ENCODE peak calls at places on chromosome 5, in four cellular contexts. E is AG08396, H is caudate nucleus, Q is NCI-H2081. T is an unnamed sample.

GRCh38 chr5:151041577-151042268 is 21.3 kb downstream of the GPX3 start:
- DNase-seq in E (no peak), H (no peak), Q (no peak), T (no peak)

GRCh38 chr5:174327317-174327864 is 281.9 kb downstream of the NSG2 start:
- DNase-seq in E (peak), H (peak), Q (peak), T (peak)

GRCh38 chr5:44774279-44774880 is 34.4 kb upstream of the MRPS30 start:
- DNase-seq in E (peak), H (no peak), Q (peak), T (peak)

GRCh38 chr5:127088226-127088625 is 14.9 kb upstream of the C5orf63 start:
- DNase-seq in E (peak), H (no peak), Q (no peak), T (no peak)

GRCh38 chr5:171137768-171138540 is 171.1 kb upstream of the TLX3 start:
- DNase-seq in E (no peak), H (no peak), Q (no peak), T (no peak)

GRCh38 chr5:39076757-39077475 is 2.7 kb upstream of the RICTOR start:
- DNase-seq in E (peak), H (no peak), Q (no peak), T (peak)

GRCh38 chr5:157388148-157388547 is 71.9 kb upstream of the NIPAL4 start:
- DNase-seq in E (no peak), H (no peak), Q (no peak), T (no peak)

GRCh38 chr5:76393035-76393680 is 9.9 kb upstream of the IQGAP2 start:
- DNase-seq in E (no peak), H (no peak), Q (no peak), T (no peak)

GRCh38 chr5:138544171-138545134 is 1.4 kb upstream of the ETF1 start:
- DNase-seq in E (peak), H (no peak), Q (no peak), T (no peak)

T was measured in GM10248.